ENCODE peak calls at places on chromosomes 11 and 22, in eight cellular contexts. Q is amniotic stem cell; T is astrocyte of the hippocampus; G is adipocyte; F is ovary; V is kidney epithelial cell; I is A172; A is CD4-positive, CD25-positive, alpha-beta regulatory T cell. P is an unnamed sample.

GRCh38 chr11:113531575-113532451 is 56.6 kb upstream of the DRD2 start:
- DNase-seq in T (no peak), F (no peak), V (no peak), A (no peak), G (no peak), I (no peak), Q (no peak), P (no peak)

GRCh38 chr11:87036756-87037449 is 831 bp upstream of the TMEM135 start:
- DNase-seq in T (peak; percentile 41), A (no peak), V (no peak), F (no peak), G (no peak), Q (no peak), I (no peak), P (peak; percentile 21)

GRCh38 chr11:42766191-42766590 is 545.6 kb upstream of the API5 start:
- DNase-seq in I (no peak), A (no peak), V (no peak), G (no peak), F (no peak), T (no peak), Q (no peak), P (no peak)

GRCh38 chr22:47996446-47996857 is 1234.0 kb downstream of the TBC1D22A start:
- DNase-seq in V (no peak), G (no peak), I (no peak), F (no peak), Q (no peak), T (no peak), A (no peak), P (no peak)

GRCh38 chr11:16338397-16338796 is 17.9 kb downstream of the SOX6 start:
- DNase-seq in Q (no peak), V (no peak), I (no peak), A (no peak), G (peak; percentile 39), T (no peak), F (no peak), P (no peak)

GRCh38 chr11:2206291-2206690 is 34.7 kb upstream of the TH start:
- DNase-seq in V (no peak), F (no peak), I (no peak), T (no peak), G (no peak), A (no peak), Q (no peak), P (peak; percentile 44)

GRCh38 chr11:68311155-68312116 is 955 bp upstream of the LRP5 start:
- DNase-seq in T (no peak), V (no peak), A (no peak), G (no peak), F (peak; percentile 53), Q (no peak), I (no peak), P (peak; percentile 38)

GRCh38 chr22:31243339-31244043 is 31.4 kb downstream of the LIMK2 start:
- DNase-seq in Q (no peak), I (peak; percentile 66), A (no peak), T (peak; percentile 78), V (no peak), G (peak; percentile 12), F (no peak), P (no peak)

GRCh38 chr22:21102659-21103267 is 57.0 kb downstream of the LRRC74B start:
- DNase-seq in V (peak; percentile 9), Q (no peak), T (peak; percentile 77), G (peak; percentile 52), A (peak; percentile 68), I (peak; percentile 2), F (peak; percentile 78), P (peak; percentile 39)

GRCh38 chr11:1548221-1549070 is 23.6 kb downstream of the DUSP8 start:
- DNase-seq in Q (no peak), A (no peak), V (no peak), T (peak; percentile 73), I (peak; percentile 65), G (peak; percentile 67), F (peak; percentile 62), P (peak; percentile 84)

GRCh38 chr11:44376423-44376822 is 66.5 kb upstream of the ALX4 start:
- DNase-seq in T (no peak), Q (no peak), F (no peak), I (no peak), V (no peak), A (no peak), G (no peak), P (no peak)

GRCh38 chr22:36383110-36383581 is 4.6 kb downstream of the MYH9 start:
- DNase-seq in G (peak; percentile 55), V (peak; percentile 92), F (no peak), I (peak; percentile 89), Q (no peak), A (peak; percentile 75), T (peak; percentile 85), P (no peak)

P was measured in heart left ventricle.